ENCODE peak calls at places on chromosomes 5 and 9, in five cellular contexts. One of them, this sample, is unnamed.

GRCh38 chr9:88578486-88579362 is 43.7 kb downstream of the NXNL2 start:
- DNase-seq in H1: peak
- DNase-seq in mesenchymal stem cell: peak
- DNase-seq in neuronal stem cell: peak
- DNase-seq in trophoblast cell: peak
- DNase-seq in this sample: peak

GRCh38 chr9:96484521-96484931 is 34.6 kb downstream of the HABP4 start:
- DNase-seq in H1: no peak
- DNase-seq in mesenchymal stem cell: no peak
- DNase-seq in neuronal stem cell: no peak
- DNase-seq in trophoblast cell: no peak
- DNase-seq in this sample: no peak

GRCh38 chr5:140113180-140113698 is 670 bp upstream of the PURA start:
- DNase-seq in H1: no peak
- DNase-seq in mesenchymal stem cell: peak
- DNase-seq in neuronal stem cell: no peak
- DNase-seq in trophoblast cell: peak
- DNase-seq in this sample: peak

GRCh38 chr5:84290161-84290560 is 94.5 kb downstream of the EDIL3 start:
- DNase-seq in H1: no peak
- DNase-seq in mesenchymal stem cell: peak
- DNase-seq in neuronal stem cell: no peak
- DNase-seq in trophoblast cell: no peak
- DNase-seq in this sample: no peak

GRCh38 chr5:14306415-14306814 is 163.3 kb downstream of the TRIO start:
- DNase-seq in H1: no peak
- DNase-seq in mesenchymal stem cell: no peak
- DNase-seq in neuronal stem cell: no peak
- DNase-seq in trophoblast cell: no peak
- DNase-seq in this sample: no peak

GRCh38 chr5:138177936-138178515 is 404 bp downstream of the BRD8 start:
- DNase-seq in H1: no peak
- DNase-seq in mesenchymal stem cell: peak
- DNase-seq in neuronal stem cell: no peak
- DNase-seq in trophoblast cell: peak
- DNase-seq in this sample: no peak

GRCh38 chr9:136018257-136019031 is 57.3 kb upstream of the UBAC1 start:
- DNase-seq in H1: no peak
- DNase-seq in mesenchymal stem cell: no peak
- DNase-seq in neuronal stem cell: no peak
- DNase-seq in trophoblast cell: no peak
- DNase-seq in this sample: peak

GRCh38 chr9:91799113-91799735 is 150.8 kb downstream of the ROR2 start:
- DNase-seq in H1: no peak
- DNase-seq in mesenchymal stem cell: no peak
- DNase-seq in neuronal stem cell: no peak
- DNase-seq in trophoblast cell: no peak
- DNase-seq in this sample: no peak

DNA sequence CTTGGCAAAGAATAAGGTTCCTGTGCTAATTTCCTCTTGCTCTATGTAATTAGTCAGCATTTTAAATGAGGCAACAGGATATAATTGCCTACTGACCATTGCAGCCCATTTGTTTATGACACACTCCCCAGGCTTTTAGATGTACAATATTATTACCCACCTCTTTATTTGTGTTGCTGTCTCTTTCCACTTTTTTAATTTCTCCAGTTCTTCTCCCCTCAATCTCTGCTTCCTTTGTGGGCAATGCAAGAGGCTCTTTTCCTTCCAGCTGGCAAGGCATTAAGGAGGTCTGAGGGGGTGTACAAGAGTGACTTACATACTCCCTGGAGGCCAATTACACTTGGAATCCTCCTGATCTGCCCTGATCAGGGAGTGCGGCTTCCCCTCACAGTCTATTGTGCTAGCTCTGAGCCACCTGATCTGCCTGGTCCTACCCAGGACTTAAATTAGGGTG is 418.8 kb downstream of the NR2F1-AS1 start:
- DNase-seq in H1: no peak
- DNase-seq in mesenchymal stem cell: peak
- DNase-seq in neuronal stem cell: peak
- DNase-seq in trophoblast cell: no peak
- DNase-seq in this sample: no peak
- H3K4ac ChIP-seq in H1: no peak
- H3K4ac ChIP-seq in mesenchymal stem cell: peak
- H3K4ac ChIP-seq in neuronal stem cell: no peak
- H3K4ac ChIP-seq in trophoblast cell: no peak
- H3K4ac ChIP-seq in this sample: no peak

GRCh38 chr5:158879993-158880392 is 219.7 kb downstream of the EBF1 start:
- DNase-seq in H1: no peak
- DNase-seq in mesenchymal stem cell: no peak
- DNase-seq in neuronal stem cell: no peak
- DNase-seq in trophoblast cell: no peak
- DNase-seq in this sample: no peak
- H2BK12ac ChIP-seq in H1: no peak
- H2BK12ac ChIP-seq in mesenchymal stem cell: no peak
- H2BK12ac ChIP-seq in neuronal stem cell: no peak
- H2BK12ac ChIP-seq in trophoblast cell: no peak
- H2BK12ac ChIP-seq in this sample: no peak

DNA sequence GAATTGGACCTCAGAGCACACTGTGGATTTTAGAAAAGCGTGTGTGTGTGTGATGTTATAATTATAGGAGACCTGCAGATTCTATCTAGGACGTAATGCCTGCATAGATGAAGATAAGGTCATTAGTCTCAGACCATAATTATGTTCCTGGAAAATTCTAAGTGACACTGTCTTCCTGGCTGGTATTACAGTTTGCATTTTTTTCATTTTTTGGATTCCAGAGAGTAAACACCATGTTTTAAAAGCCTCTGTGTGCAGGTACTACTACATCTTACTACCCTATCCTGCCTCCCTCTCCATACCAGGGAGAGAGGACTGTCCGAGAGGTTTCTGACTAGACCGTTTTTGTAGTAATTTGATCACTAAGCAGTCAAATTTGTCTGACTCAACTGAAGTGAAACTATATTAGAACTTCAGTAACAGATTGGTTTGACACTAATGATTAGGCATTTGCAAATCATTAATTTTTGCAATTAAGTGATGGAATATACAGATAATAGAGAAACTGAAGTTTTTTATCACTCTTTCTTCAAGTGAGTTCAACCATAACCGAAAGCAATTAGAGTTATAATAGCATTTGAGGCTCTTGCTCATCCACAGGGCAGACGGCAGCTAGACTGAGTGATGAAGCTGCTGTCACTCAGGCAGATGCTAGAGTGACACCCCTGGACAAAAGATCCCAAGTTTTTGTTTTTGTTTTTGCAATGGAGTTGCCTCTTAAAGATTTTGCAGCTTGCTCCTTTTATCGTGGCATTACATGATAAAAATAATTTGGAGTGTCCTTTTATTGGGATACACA is 44.2 kb downstream of the SMARCA2 start:
- DNase-seq in H1: no peak
- DNase-seq in mesenchymal stem cell: no peak
- DNase-seq in neuronal stem cell: no peak
- DNase-seq in trophoblast cell: peak
- DNase-seq in this sample: no peak
- H3K4ac ChIP-seq in H1: no peak
- H3K4ac ChIP-seq in mesenchymal stem cell: no peak
- H3K4ac ChIP-seq in neuronal stem cell: no peak
- H3K4ac ChIP-seq in trophoblast cell: no peak
- H3K4ac ChIP-seq in this sample: no peak

DNA sequence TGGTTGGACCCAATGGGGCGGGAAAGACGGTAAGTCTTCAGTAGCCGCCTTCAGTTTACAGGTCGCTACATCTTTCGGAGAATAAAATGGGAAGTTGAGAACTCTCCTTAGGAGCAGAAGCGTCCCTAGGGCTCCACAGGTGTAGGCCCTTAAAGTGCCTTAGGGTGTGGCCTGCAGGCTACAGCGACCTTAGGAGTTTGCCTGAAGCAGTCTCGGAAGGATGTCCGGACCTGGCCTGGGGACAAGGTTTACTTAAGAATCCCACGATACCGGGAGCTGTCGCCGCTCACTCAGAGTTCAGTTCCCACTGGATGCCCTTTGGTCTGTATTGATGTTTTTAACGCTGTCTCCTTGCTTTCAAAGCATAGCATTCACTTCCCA is 638 bp downstream of the RAD50 start:
- DNase-seq in H1: no peak
- DNase-seq in mesenchymal stem cell: peak
- DNase-seq in neuronal stem cell: no peak
- DNase-seq in trophoblast cell: peak
- DNase-seq in this sample: peak
- H2BK12ac ChIP-seq in H1: no peak
- H2BK12ac ChIP-seq in mesenchymal stem cell: no peak
- H2BK12ac ChIP-seq in neuronal stem cell: no peak
- H2BK12ac ChIP-seq in trophoblast cell: no peak
- H2BK12ac ChIP-seq in this sample: no peak

GRCh38 chr5:149002053-149002452 is 60.8 kb downstream of the SH3TC2 start:
- DNase-seq in H1: no peak
- DNase-seq in mesenchymal stem cell: peak
- DNase-seq in neuronal stem cell: peak
- DNase-seq in trophoblast cell: peak
- DNase-seq in this sample: peak

GRCh38 chr5:149004559-149004958 is 58.3 kb downstream of the SH3TC2 start:
- DNase-seq in H1: no peak
- DNase-seq in mesenchymal stem cell: no peak
- DNase-seq in neuronal stem cell: no peak
- DNase-seq in trophoblast cell: no peak
- DNase-seq in this sample: no peak

GRCh38 chr5:149002761-149003689 is 59.8 kb downstream of the SH3TC2 start:
- DNase-seq in H1: no peak
- DNase-seq in mesenchymal stem cell: peak
- DNase-seq in neuronal stem cell: no peak
- DNase-seq in trophoblast cell: no peak
- DNase-seq in this sample: no peak

GRCh38 chr5:149007174-149007573 is 55.7 kb downstream of the SH3TC2 start:
- DNase-seq in H1: no peak
- DNase-seq in mesenchymal stem cell: peak
- DNase-seq in neuronal stem cell: no peak
- DNase-seq in trophoblast cell: no peak
- DNase-seq in this sample: no peak

GRCh38 chr5:149005077-149005892 is 57.6 kb downstream of the SH3TC2 start:
- DNase-seq in H1: no peak
- DNase-seq in mesenchymal stem cell: peak
- DNase-seq in neuronal stem cell: no peak
- DNase-seq in trophoblast cell: peak
- DNase-seq in this sample: no peak
- H3K4ac ChIP-seq in H1: no peak
- H3K4ac ChIP-seq in mesenchymal stem cell: peak
- H3K4ac ChIP-seq in neuronal stem cell: no peak
- H3K4ac ChIP-seq in trophoblast cell: no peak
- H3K4ac ChIP-seq in this sample: no peak

DNA sequence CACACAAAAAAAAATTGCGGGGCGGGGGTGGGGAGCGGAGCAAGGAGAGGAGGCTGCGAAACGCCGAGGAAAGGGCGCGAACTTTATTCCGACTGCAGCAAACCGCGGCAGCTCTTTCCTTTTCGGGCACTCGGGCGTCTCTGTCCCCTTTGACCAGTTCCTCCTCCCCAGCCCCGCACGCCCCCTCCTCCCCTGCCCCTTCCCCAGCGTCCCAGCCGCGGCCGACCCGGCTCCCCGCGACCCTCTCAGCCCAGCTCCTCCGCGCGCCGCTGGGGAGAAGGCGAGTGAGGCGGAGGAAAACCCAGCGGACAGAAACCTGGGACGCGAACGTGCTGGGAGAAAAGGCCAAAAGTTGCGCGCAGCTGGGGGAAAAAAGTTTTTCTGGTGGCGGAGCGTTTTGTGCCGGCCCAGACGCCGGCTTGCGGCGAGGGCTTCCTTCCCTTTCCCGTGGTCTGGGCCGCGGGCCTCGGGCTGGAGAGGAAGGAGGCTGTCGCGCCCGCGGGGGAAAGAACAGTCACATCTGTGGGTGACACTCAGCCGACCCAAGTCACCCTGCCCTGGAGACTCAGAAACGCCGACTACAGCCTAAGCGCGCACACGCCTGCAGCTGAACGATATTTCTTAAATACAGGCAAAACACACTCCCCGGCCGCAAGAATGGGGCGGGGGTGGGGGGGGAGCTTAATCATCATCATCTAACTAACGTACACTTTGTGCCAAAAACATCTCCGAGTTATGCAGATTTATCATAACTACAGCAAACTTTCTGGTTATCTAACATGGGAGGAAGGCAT is 1.1 kb upstream of the BNC2 start:
- DNase-seq in H1: no peak
- DNase-seq in mesenchymal stem cell: peak
- DNase-seq in neuronal stem cell: peak
- DNase-seq in trophoblast cell: peak
- DNase-seq in this sample: peak
- H2BK12ac ChIP-seq in H1: peak
- H2BK12ac ChIP-seq in mesenchymal stem cell: no peak
- H2BK12ac ChIP-seq in neuronal stem cell: no peak
- H2BK12ac ChIP-seq in trophoblast cell: peak
- H2BK12ac ChIP-seq in this sample: no peak

GRCh38 chr9:94033383-94033782 is 50.9 kb upstream of the PTPDC1 start:
- DNase-seq in H1: no peak
- DNase-seq in mesenchymal stem cell: no peak
- DNase-seq in neuronal stem cell: no peak
- DNase-seq in trophoblast cell: no peak
- DNase-seq in this sample: no peak

GRCh38 chr9:94030318-94031179 is 53.7 kb upstream of the PTPDC1 start:
- DNase-seq in H1: peak
- DNase-seq in mesenchymal stem cell: peak
- DNase-seq in neuronal stem cell: peak
- DNase-seq in trophoblast cell: peak
- DNase-seq in this sample: peak

GRCh38 chr9:94029932-94030317 is 54.3 kb upstream of the PTPDC1 start:
- DNase-seq in H1: no peak
- DNase-seq in mesenchymal stem cell: no peak
- DNase-seq in neuronal stem cell: no peak
- DNase-seq in trophoblast cell: no peak
- DNase-seq in this sample: no peak

GRCh38 chr9:94031946-94032345 is 52.3 kb upstream of the PTPDC1 start:
- DNase-seq in H1: no peak
- DNase-seq in mesenchymal stem cell: no peak
- DNase-seq in neuronal stem cell: no peak
- DNase-seq in trophoblast cell: no peak
- DNase-seq in this sample: no peak

GRCh38 chr9:94031380-94031779 is 52.9 kb upstream of the PTPDC1 start:
- DNase-seq in H1: no peak
- DNase-seq in mesenchymal stem cell: no peak
- DNase-seq in neuronal stem cell: no peak
- DNase-seq in trophoblast cell: no peak
- DNase-seq in this sample: no peak
- H3K4ac ChIP-seq in H1: no peak
- H3K4ac ChIP-seq in mesenchymal stem cell: no peak
- H3K4ac ChIP-seq in neuronal stem cell: no peak
- H3K4ac ChIP-seq in trophoblast cell: no peak
- H3K4ac ChIP-seq in this sample: no peak

DNA sequence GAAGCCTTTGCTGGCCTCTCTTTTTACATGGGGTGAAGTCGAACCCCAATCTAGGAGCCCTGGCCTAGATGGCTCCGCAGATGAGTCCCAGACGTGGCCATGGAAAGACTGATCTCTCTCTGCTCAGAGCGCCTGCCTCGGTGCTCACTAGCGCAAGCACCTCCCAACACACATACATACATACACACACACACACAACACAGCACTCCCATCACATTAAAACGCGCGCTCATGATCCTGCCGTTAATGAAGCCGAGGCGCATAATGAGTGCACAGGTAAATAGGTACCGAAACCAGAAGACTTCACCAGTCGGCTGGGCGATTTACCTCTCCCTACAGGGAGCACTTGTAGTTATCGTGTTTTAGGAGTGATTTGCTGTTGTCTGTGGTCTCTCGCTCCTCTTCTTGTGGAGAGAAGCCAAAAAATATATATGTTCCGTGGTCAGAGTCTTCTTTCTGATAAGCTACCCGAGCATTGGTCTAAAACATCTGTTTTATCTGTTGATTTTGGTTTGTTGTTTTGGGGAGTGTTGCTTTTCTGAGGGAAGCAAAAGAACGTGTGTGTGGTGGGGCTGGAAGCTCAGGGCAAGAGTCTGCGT is 207.7 kb downstream of the MEF2C start:
- DNase-seq in H1: no peak
- DNase-seq in mesenchymal stem cell: no peak
- DNase-seq in neuronal stem cell: no peak
- DNase-seq in trophoblast cell: no peak
- DNase-seq in this sample: no peak
- H2BK12ac ChIP-seq in H1: peak
- H2BK12ac ChIP-seq in mesenchymal stem cell: no peak
- H2BK12ac ChIP-seq in neuronal stem cell: no peak
- H2BK12ac ChIP-seq in trophoblast cell: no peak
- H2BK12ac ChIP-seq in this sample: no peak